ENCODE peak calls at places on chromosomes 2 and 18, in four cellular contexts. G is epithelial cell of prostate, J is cardiac muscle cell, Y is psoas muscle. D is an unnamed sample.

GRCh38 chr2:61504949-61505348 is 33.2 kb downstream of the XPO1 start:
- DNase-seq in G (no peak), J (no peak), Y (no peak), D (no peak)

GRCh38 chr2:241702155-241702404 is 241 bp downstream of the ING5 start:
- DNase-seq in G (no peak), J (no peak), Y (no peak), D (no peak)

GRCh38 chr2:11865378-11865777 is 118.9 kb downstream of the LPIN1 start:
- DNase-seq in G (no peak), J (no peak), Y (no peak), D (no peak)

GRCh38 chr2:209460151-209460761 is 36.4 kb downstream of the MAP2 start:
- DNase-seq in G (peak; percentile 34), J (no peak), Y (no peak), D (no peak)

GRCh38 chr2:235594964-235595363 is 101.1 kb downstream of the AGAP1 start:
- DNase-seq in G (no peak), J (no peak), Y (no peak), D (no peak)

GRCh38 chr2:96508521-96509113 is 3.5 kb upstream of the NEURL3 start:
- DNase-seq in G (no peak), J (no peak), Y (peak; percentile 53), D (no peak)

GRCh38 chr2:234363011-234363487 is 133.8 kb downstream of the ARL4C start:
- DNase-seq in G (no peak), J (no peak), Y (no peak), D (peak; percentile 99)

GRCh38 chr18:23182606-23183005 is 47.3 kb downstream of the CABLES1 start:
- DNase-seq in G (no peak), J (no peak), Y (no peak), D (no peak)

GRCh38 chr18:47436871-47437270 is 185.4 kb upstream of the SKOR2 start:
- DNase-seq in G (no peak), J (no peak), Y (no peak), D (no peak)

GRCh38 chr2:2641541-2642410 is 310.7 kb upstream of the MYT1L start:
- DNase-seq in G (no peak), J (no peak), Y (no peak), D (no peak)

GRCh38 chr18:51382081-51382480 is 184.6 kb upstream of the MEX3C start:
- DNase-seq in G (no peak), J (no peak), Y (no peak), D (no peak)

GRCh38 chr18:38923136-38923535 is 1357.5 kb upstream of the CELF4 start:
- DNase-seq in G (no peak), J (no peak), Y (no peak), D (no peak)

GRCh38 chr18:8190980-8191379 is 418.3 kb upstream of the RAB12 start:
- DNase-seq in G (no peak), J (no peak), Y (no peak), D (no peak)

GRCh38 chr2:219441451-219442205 is 7.0 kb downstream of the SPEG start:
- DNase-seq in G (no peak), J (peak; percentile 70), Y (peak; percentile 82), D (no peak)

GRCh38 chr2:208062113-208062512 is 36.8 kb upstream of the PLEKHM3 start:
- DNase-seq in G (no peak), J (no peak), Y (no peak), D (no peak)

GRCh38 chr2:158600155-158600802 is 143.5 kb downstream of the PKP4 start:
- DNase-seq in G (peak; percentile 73), J (no peak), Y (peak; percentile 50), D (peak; percentile 34)

GRCh38 chr2:132772344-132772743 is 102.3 kb upstream of the LYPD1 start:
- DNase-seq in G (no peak), J (no peak), Y (no peak), D (no peak)

GRCh38 chr2:127776122-127776780 is 34.7 kb downstream of the WDR33 start:
- DNase-seq in G (no peak), J (no peak), Y (no peak), D (no peak)

GRCh38 chr2:55948176-55948921 is 24.8 kb upstream of the EFEMP1 start:
- DNase-seq in G (no peak), J (no peak), Y (no peak), D (peak; percentile 53)

GRCh38 chr2:156145469-156145868 is 187.1 kb downstream of the NR4A2 start:
- DNase-seq in G (no peak), J (no peak), Y (no peak), D (no peak)

GRCh38 chr18:75238100-75238499 is 27.5 kb downstream of the TSHZ1 start:
- DNase-seq in G (no peak), J (no peak), Y (no peak), D (no peak)

GRCh38 chr18:58189008-58189407 is 145.0 kb downstream of the NEDD4L start:
- DNase-seq in G (no peak), J (peak; percentile 53), Y (no peak), D (no peak)

GRCh38 chr2:44974064-44974715 is 32.7 kb downstream of the SIX3 start:
- DNase-seq in G (peak; percentile 40), J (peak; percentile 64), Y (no peak), D (peak; percentile 77)

GRCh38 chr2:199850250-199850717 is 708 bp downstream of the FTCDNL1 start:
- DNase-seq in G (no peak), J (no peak), Y (no peak), D (no peak)

GRCh38 chr18:11729556-11729955 is 40.5 kb downstream of the GNAL start:
- DNase-seq in G (no peak), J (no peak), Y (no peak), D (no peak)

GRCh38 chr18:55422456-55423185 is 165.4 kb downstream of the TCF4 start:
- DNase-seq in G (no peak), J (no peak), Y (peak; percentile 66), D (no peak)

GRCh38 chr18:25563816-25564370 is 211.9 kb upstream of the ZNF521 start:
- DNase-seq in G (no peak), J (no peak), Y (no peak), D (no peak)

GRCh38 chr2:54318810-54319209 is 62.8 kb upstream of the TSPYL6 start:
- DNase-seq in G (no peak), J (no peak), Y (no peak), D (no peak)

GRCh38 chr18:42182728-42183700 is 228.0 kb downstream of the PIK3C3 start:
- DNase-seq in G (peak; percentile 48), J (no peak), Y (no peak), D (no peak)

GRCh38 chr2:188773075-188773474 is 201.1 kb upstream of the COL3A1 start:
- DNase-seq in G (no peak), J (no peak), Y (no peak), D (peak; percentile 35)

GRCh38 chr2:117850015-117850414 is 35.5 kb downstream of the DDX18 start:
- DNase-seq in G (no peak), J (no peak), Y (no peak), D (no peak)

GRCh38 chr2:240893363-240893828 is 2.6 kb downstream of the MAB21L4 start:
- DNase-seq in G (no peak), J (no peak), Y (no peak), D (peak; percentile 100)

GRCh38 chr18:10315542-10315941 is 138.9 kb upstream of the APCDD1 start:
- DNase-seq in G (no peak), J (no peak), Y (no peak), D (no peak)

GRCh38 chr2:73174244-73174643 is 28.1 kb upstream of the NOTO start:
- DNase-seq in G (no peak), J (no peak), Y (no peak), D (no peak)

GRCh38 chr2:61898810-61899209 is 6.7 kb upstream of the COMMD1 start:
- DNase-seq in G (no peak), J (peak; percentile 39), Y (no peak), D (no peak)

GRCh38 chr2:42959148-42959992 is 167.0 kb upstream of the HAAO start:
- DNase-seq in G (no peak), J (no peak), Y (peak; percentile 85), D (peak; percentile 68)

GRCh38 chr2:98127229-98127989 is 40.4 kb downstream of the VWA3B start:
- DNase-seq in G (peak; percentile 52), J (no peak), Y (no peak), D (no peak)

DNA sequence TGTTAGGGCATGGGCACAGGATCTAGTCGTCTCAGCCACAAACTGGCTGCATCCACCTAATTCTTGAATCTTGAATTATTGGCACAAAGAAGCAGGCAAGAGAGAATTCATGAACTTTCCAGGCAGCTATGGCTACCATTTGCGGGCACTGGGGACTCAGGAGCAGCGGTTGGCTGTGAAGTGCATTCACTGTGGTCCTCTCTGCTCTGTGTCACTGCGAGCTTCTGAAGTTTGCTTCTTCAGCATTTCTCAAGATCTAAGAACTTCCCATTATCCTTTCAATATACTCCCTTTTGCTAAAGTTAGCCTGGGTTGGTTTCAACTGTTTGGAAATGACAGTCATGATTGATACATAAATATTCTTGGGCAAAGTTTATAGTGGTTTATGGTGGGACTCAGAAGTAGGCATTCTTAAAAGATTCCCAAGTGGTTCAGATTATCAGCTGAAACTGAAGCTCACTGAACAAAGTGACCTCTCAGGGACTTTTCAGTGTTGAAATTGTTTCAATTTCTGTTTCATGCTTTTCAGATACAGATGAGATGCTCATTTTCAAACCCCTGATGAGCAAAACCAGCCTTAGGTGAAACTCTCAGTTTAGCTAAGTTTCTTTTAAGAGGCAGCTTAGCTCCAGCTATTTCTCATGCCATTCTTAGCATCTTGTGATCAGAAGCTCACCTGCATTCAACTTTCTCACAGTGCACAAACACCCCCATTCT is 1258.3 kb upstream of the GYPC start:
- DNase-seq in G (no peak), J (no peak), Y (no peak), D (no peak)
- H3K27ac ChIP-seq in G (no peak overlapping the region), J (no peak overlapping the region), Y (no peak overlapping the region), D (no peak overlapping the region)

DNA sequence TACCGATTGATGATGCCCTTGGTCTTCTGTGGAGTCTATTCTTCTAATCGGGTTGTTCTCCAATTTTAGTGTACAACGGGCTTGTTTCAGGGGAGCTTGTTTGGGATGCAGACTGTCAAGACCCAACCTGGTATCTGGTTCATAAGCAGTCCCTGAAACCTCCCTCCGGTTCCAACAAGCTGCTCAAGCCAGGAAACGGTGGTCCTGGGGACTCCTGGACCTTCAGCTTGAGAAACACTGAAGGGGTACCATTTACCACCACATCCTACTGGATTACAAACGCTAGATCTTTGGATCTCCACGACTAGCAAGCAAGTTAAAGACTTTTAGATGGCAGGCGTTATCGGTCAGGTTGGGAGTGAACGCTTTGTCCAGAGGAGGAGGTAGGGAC is 2.0 kb downstream of the BCL2 start:
- DNase-seq in G (no peak), J (no peak), Y (no peak), D (no peak)
- H3K27ac ChIP-seq in G (no peak overlapping the region), J (no peak overlapping the region), Y (peak overlapping the region; percentile 72), D (no peak overlapping the region)

GRCh38 chr2:161576421-161576820 is 47.8 kb upstream of the SLC4A10 start:
- DNase-seq in G (no peak), J (no peak), Y (no peak), D (no peak)
- H3K27ac ChIP-seq in G (no peak overlapping the region), J (no peak overlapping the region), Y (no peak overlapping the region), D (no peak overlapping the region)

DNA sequence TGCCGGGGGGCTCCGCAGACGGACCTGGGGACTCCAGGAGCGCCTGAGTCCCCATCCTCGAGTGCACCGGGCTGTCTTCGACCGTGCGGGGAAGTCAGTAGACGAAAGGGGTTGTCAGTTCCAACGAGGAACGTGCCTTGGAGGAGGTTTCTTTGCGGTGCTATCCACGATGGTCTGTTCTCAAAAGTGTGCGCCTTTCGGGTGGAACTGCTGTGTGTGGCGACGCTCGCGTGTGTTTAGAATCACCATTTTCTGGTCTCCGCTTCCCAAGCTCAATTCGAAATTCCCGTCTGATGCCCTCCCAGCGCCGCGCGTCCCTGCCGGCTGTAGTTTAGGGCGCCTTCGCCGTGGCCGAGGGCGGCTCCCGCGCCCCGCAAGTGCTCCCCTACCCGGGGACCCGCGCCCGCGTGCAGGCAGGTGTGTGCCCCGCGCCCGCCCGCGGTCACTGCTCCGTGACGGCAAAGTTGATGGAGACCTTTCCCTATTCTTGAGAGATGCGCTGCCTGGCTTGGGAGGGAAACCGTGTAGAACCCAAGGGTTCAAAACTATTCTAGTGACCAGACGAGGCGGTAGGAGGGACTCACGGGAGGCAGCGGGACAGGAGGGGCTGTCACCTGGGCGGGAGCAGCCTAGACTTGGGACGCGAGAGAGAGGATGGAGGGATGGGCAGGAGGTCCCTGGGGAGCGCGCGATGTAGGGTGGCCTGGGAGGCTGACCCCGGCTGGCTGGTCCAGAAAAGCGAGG is 959 bp downstream of the DOK6 start:
- DNase-seq in G (no peak), J (peak; percentile 26), Y (no peak), D (no peak)
- H3K27ac ChIP-seq in G (no peak overlapping the region), J (peak overlapping the region; percentile 74), Y (no peak overlapping the region), D (no peak overlapping the region)

D was measured in PC-9.